ENCODE peak calls at places on chromosomes 11 and 22, in nine cellular contexts. One of them, this sample, is unnamed.

GRCh38 chr11:129436573-129436972 is 60.9 kb downstream of the BARX2 start:
- DNase-seq in foreskin fibroblast: no peak
- DNase-seq in stimulated activated CD4-positive, alpha-beta T cell treated with anti-CD3 and anti-CD28 coated beads, Interleukin-15, amount 100 ng/mL, for 24 hours: no peak
- DNase-seq in naive thymus-derived CD8-positive, alpha-beta T cell: no peak
- DNase-seq in head of caudate nucleus: no peak
- DNase-seq in NCI-H2029 treated with DMSO at 0.1 percent for 48 hours: no peak
- DNase-seq in DMS79 treated with DMSO at 0.1 percent for 48 hours: no peak
- DNase-seq in aorta: no peak
- DNase-seq in transverse colon: no peak
- DNase-seq in this sample: no peak

GRCh38 chr22:20110359-20110985 is 5.4 kb upstream of the RANBP1 start:
- DNase-seq in foreskin fibroblast: no peak
- DNase-seq in DMS79 treated with DMSO at 0.1 percent for 48 hours: no peak
- DNase-seq in head of caudate nucleus: no peak
- DNase-seq in aorta: peak; percentile 37
- DNase-seq in stimulated activated CD4-positive, alpha-beta T cell treated with anti-CD3 and anti-CD28 coated beads, Interleukin-15, amount 100 ng/mL, for 24 hours: no peak
- DNase-seq in naive thymus-derived CD8-positive, alpha-beta T cell: no peak
- DNase-seq in transverse colon: no peak
- DNase-seq in NCI-H2029 treated with DMSO at 0.1 percent for 48 hours: no peak
- DNase-seq in this sample: no peak

GRCh38 chr11:11396290-11397042 is 43.4 kb upstream of the CSNK2A3 start:
- DNase-seq in aorta: no peak
- DNase-seq in head of caudate nucleus: no peak
- DNase-seq in NCI-H2029 treated with DMSO at 0.1 percent for 48 hours: no peak
- DNase-seq in naive thymus-derived CD8-positive, alpha-beta T cell: no peak
- DNase-seq in DMS79 treated with DMSO at 0.1 percent for 48 hours: no peak
- DNase-seq in foreskin fibroblast: peak; percentile 90
- DNase-seq in stimulated activated CD4-positive, alpha-beta T cell treated with anti-CD3 and anti-CD28 coated beads, Interleukin-15, amount 100 ng/mL, for 24 hours: no peak
- DNase-seq in transverse colon: no peak
- DNase-seq in this sample: no peak

GRCh38 chr11:8092587-8093424 is 11.8 kb downstream of the TUB start:
- DNase-seq in head of caudate nucleus: no peak
- DNase-seq in aorta: peak; percentile 78
- DNase-seq in transverse colon: peak; percentile 63
- DNase-seq in stimulated activated CD4-positive, alpha-beta T cell treated with anti-CD3 and anti-CD28 coated beads, Interleukin-15, amount 100 ng/mL, for 24 hours: peak; percentile 79
- DNase-seq in NCI-H2029 treated with DMSO at 0.1 percent for 48 hours: no peak
- DNase-seq in DMS79 treated with DMSO at 0.1 percent for 48 hours: no peak
- DNase-seq in naive thymus-derived CD8-positive, alpha-beta T cell: no peak
- DNase-seq in foreskin fibroblast: peak; percentile 87
- DNase-seq in this sample: peak; percentile 76

GRCh38 chr11:126391970-126392637 is 36.6 kb downstream of the ST3GAL4 start:
- DNase-seq in NCI-H2029 treated with DMSO at 0.1 percent for 48 hours: no peak
- DNase-seq in head of caudate nucleus: no peak
- DNase-seq in DMS79 treated with DMSO at 0.1 percent for 48 hours: peak; percentile 84
- DNase-seq in aorta: no peak
- DNase-seq in stimulated activated CD4-positive, alpha-beta T cell treated with anti-CD3 and anti-CD28 coated beads, Interleukin-15, amount 100 ng/mL, for 24 hours: no peak
- DNase-seq in naive thymus-derived CD8-positive, alpha-beta T cell: no peak
- DNase-seq in transverse colon: no peak
- DNase-seq in foreskin fibroblast: no peak
- DNase-seq in this sample: peak; percentile 65

GRCh38 chr22:23682827-23683355 is 7.9 kb upstream of the RGL4 start:
- DNase-seq in NCI-H2029 treated with DMSO at 0.1 percent for 48 hours: no peak
- DNase-seq in head of caudate nucleus: no peak
- DNase-seq in foreskin fibroblast: no peak
- DNase-seq in aorta: no peak
- DNase-seq in naive thymus-derived CD8-positive, alpha-beta T cell: no peak
- DNase-seq in DMS79 treated with DMSO at 0.1 percent for 48 hours: no peak
- DNase-seq in stimulated activated CD4-positive, alpha-beta T cell treated with anti-CD3 and anti-CD28 coated beads, Interleukin-15, amount 100 ng/mL, for 24 hours: no peak
- DNase-seq in transverse colon: no peak
- DNase-seq in this sample: no peak

GRCh38 chr11:68215087-68215445 is 2.0 kb upstream of the KMT5B start:
- DNase-seq in NCI-H2029 treated with DMSO at 0.1 percent for 48 hours: no peak
- DNase-seq in DMS79 treated with DMSO at 0.1 percent for 48 hours: no peak
- DNase-seq in foreskin fibroblast: no peak
- DNase-seq in stimulated activated CD4-positive, alpha-beta T cell treated with anti-CD3 and anti-CD28 coated beads, Interleukin-15, amount 100 ng/mL, for 24 hours: peak; percentile 58
- DNase-seq in naive thymus-derived CD8-positive, alpha-beta T cell: no peak
- DNase-seq in transverse colon: no peak
- DNase-seq in head of caudate nucleus: no peak
- DNase-seq in aorta: no peak
- DNase-seq in this sample: no peak

GRCh38 chr11:94678236-94678635 is 89.9 kb upstream of the AMOTL1 start:
- DNase-seq in head of caudate nucleus: no peak
- DNase-seq in foreskin fibroblast: no peak
- DNase-seq in NCI-H2029 treated with DMSO at 0.1 percent for 48 hours: no peak
- DNase-seq in aorta: no peak
- DNase-seq in DMS79 treated with DMSO at 0.1 percent for 48 hours: no peak
- DNase-seq in stimulated activated CD4-positive, alpha-beta T cell treated with anti-CD3 and anti-CD28 coated beads, Interleukin-15, amount 100 ng/mL, for 24 hours: no peak
- DNase-seq in transverse colon: no peak
- DNase-seq in naive thymus-derived CD8-positive, alpha-beta T cell: no peak
- DNase-seq in this sample: no peak

GRCh38 chr22:27043246-27043645 is 385.9 kb downstream of the MIAT start:
- DNase-seq in DMS79 treated with DMSO at 0.1 percent for 48 hours: no peak
- DNase-seq in naive thymus-derived CD8-positive, alpha-beta T cell: no peak
- DNase-seq in transverse colon: no peak
- DNase-seq in NCI-H2029 treated with DMSO at 0.1 percent for 48 hours: no peak
- DNase-seq in foreskin fibroblast: no peak
- DNase-seq in stimulated activated CD4-positive, alpha-beta T cell treated with anti-CD3 and anti-CD28 coated beads, Interleukin-15, amount 100 ng/mL, for 24 hours: no peak
- DNase-seq in aorta: no peak
- DNase-seq in head of caudate nucleus: no peak
- DNase-seq in this sample: no peak

GRCh38 chr11:60336767-60337391 is 9.8 kb downstream of the MS4A6E start:
- DNase-seq in foreskin fibroblast: no peak
- DNase-seq in DMS79 treated with DMSO at 0.1 percent for 48 hours: no peak
- DNase-seq in NCI-H2029 treated with DMSO at 0.1 percent for 48 hours: no peak
- DNase-seq in aorta: no peak
- DNase-seq in transverse colon: no peak
- DNase-seq in head of caudate nucleus: no peak
- DNase-seq in naive thymus-derived CD8-positive, alpha-beta T cell: no peak
- DNase-seq in stimulated activated CD4-positive, alpha-beta T cell treated with anti-CD3 and anti-CD28 coated beads, Interleukin-15, amount 100 ng/mL, for 24 hours: no peak
- DNase-seq in this sample: no peak

GRCh38 chr11:97905101-97905500 is 1115.6 kb upstream of the CNTN5 start:
- DNase-seq in head of caudate nucleus: no peak
- DNase-seq in transverse colon: no peak
- DNase-seq in naive thymus-derived CD8-positive, alpha-beta T cell: no peak
- DNase-seq in stimulated activated CD4-positive, alpha-beta T cell treated with anti-CD3 and anti-CD28 coated beads, Interleukin-15, amount 100 ng/mL, for 24 hours: no peak
- DNase-seq in NCI-H2029 treated with DMSO at 0.1 percent for 48 hours: no peak
- DNase-seq in aorta: no peak
- DNase-seq in foreskin fibroblast: no peak
- DNase-seq in DMS79 treated with DMSO at 0.1 percent for 48 hours: no peak
- DNase-seq in this sample: no peak

GRCh38 chr11:119891392-119891791 is 162.4 kb upstream of the NECTIN1 start:
- DNase-seq in foreskin fibroblast: no peak
- DNase-seq in aorta: no peak
- DNase-seq in stimulated activated CD4-positive, alpha-beta T cell treated with anti-CD3 and anti-CD28 coated beads, Interleukin-15, amount 100 ng/mL, for 24 hours: no peak
- DNase-seq in transverse colon: no peak
- DNase-seq in DMS79 treated with DMSO at 0.1 percent for 48 hours: no peak
- DNase-seq in NCI-H2029 treated with DMSO at 0.1 percent for 48 hours: no peak
- DNase-seq in naive thymus-derived CD8-positive, alpha-beta T cell: no peak
- DNase-seq in head of caudate nucleus: peak; percentile 75
- DNase-seq in this sample: peak; percentile 86

GRCh38 chr11:113473983-113474361 is 1.2 kb downstream of the DRD2 start:
- DNase-seq in stimulated activated CD4-positive, alpha-beta T cell treated with anti-CD3 and anti-CD28 coated beads, Interleukin-15, amount 100 ng/mL, for 24 hours: no peak
- DNase-seq in NCI-H2029 treated with DMSO at 0.1 percent for 48 hours: peak; percentile 46
- DNase-seq in DMS79 treated with DMSO at 0.1 percent for 48 hours: peak; percentile 71
- DNase-seq in transverse colon: no peak
- DNase-seq in head of caudate nucleus: no peak
- DNase-seq in aorta: no peak
- DNase-seq in naive thymus-derived CD8-positive, alpha-beta T cell: no peak
- DNase-seq in foreskin fibroblast: no peak
- DNase-seq in this sample: no peak

GRCh38 chr11:116255234-116255953 is 517.4 kb downstream of the BUD13 start:
- DNase-seq in foreskin fibroblast: no peak
- DNase-seq in naive thymus-derived CD8-positive, alpha-beta T cell: no peak
- DNase-seq in DMS79 treated with DMSO at 0.1 percent for 48 hours: peak; percentile 85
- DNase-seq in aorta: no peak
- DNase-seq in head of caudate nucleus: no peak
- DNase-seq in NCI-H2029 treated with DMSO at 0.1 percent for 48 hours: peak; percentile 84
- DNase-seq in stimulated activated CD4-positive, alpha-beta T cell treated with anti-CD3 and anti-CD28 coated beads, Interleukin-15, amount 100 ng/mL, for 24 hours: no peak
- DNase-seq in transverse colon: no peak
- DNase-seq in this sample: no peak

GRCh38 chr11:37502202-37502601 is 904.2 kb upstream of the RAG2 start:
- DNase-seq in stimulated activated CD4-positive, alpha-beta T cell treated with anti-CD3 and anti-CD28 coated beads, Interleukin-15, amount 100 ng/mL, for 24 hours: no peak
- DNase-seq in DMS79 treated with DMSO at 0.1 percent for 48 hours: no peak
- DNase-seq in naive thymus-derived CD8-positive, alpha-beta T cell: no peak
- DNase-seq in aorta: no peak
- DNase-seq in NCI-H2029 treated with DMSO at 0.1 percent for 48 hours: no peak
- DNase-seq in foreskin fibroblast: peak; percentile 16
- DNase-seq in head of caudate nucleus: no peak
- DNase-seq in transverse colon: no peak
- DNase-seq in this sample: no peak

GRCh38 chr11:44071157-44071556 is 5.1 kb downstream of the ACCS start:
- DNase-seq in NCI-H2029 treated with DMSO at 0.1 percent for 48 hours: no peak
- DNase-seq in transverse colon: no peak
- DNase-seq in stimulated activated CD4-positive, alpha-beta T cell treated with anti-CD3 and anti-CD28 coated beads, Interleukin-15, amount 100 ng/mL, for 24 hours: no peak
- DNase-seq in head of caudate nucleus: no peak
- DNase-seq in naive thymus-derived CD8-positive, alpha-beta T cell: no peak
- DNase-seq in DMS79 treated with DMSO at 0.1 percent for 48 hours: no peak
- DNase-seq in foreskin fibroblast: no peak
- DNase-seq in aorta: no peak
- DNase-seq in this sample: no peak

GRCh38 chr11:64490562-64491216 is 100.3 kb upstream of the SLC22A12 start:
- DNase-seq in stimulated activated CD4-positive, alpha-beta T cell treated with anti-CD3 and anti-CD28 coated beads, Interleukin-15, amount 100 ng/mL, for 24 hours: peak; percentile 8
- DNase-seq in naive thymus-derived CD8-positive, alpha-beta T cell: no peak
- DNase-seq in aorta: no peak
- DNase-seq in DMS79 treated with DMSO at 0.1 percent for 48 hours: no peak
- DNase-seq in NCI-H2029 treated with DMSO at 0.1 percent for 48 hours: no peak
- DNase-seq in head of caudate nucleus: no peak
- DNase-seq in transverse colon: no peak
- DNase-seq in foreskin fibroblast: no peak
- DNase-seq in this sample: no peak

GRCh38 chr11:131591051-131591461 is 220.6 kb downstream of the NTM start:
- DNase-seq in DMS79 treated with DMSO at 0.1 percent for 48 hours: no peak
- DNase-seq in naive thymus-derived CD8-positive, alpha-beta T cell: no peak
- DNase-seq in head of caudate nucleus: no peak
- DNase-seq in foreskin fibroblast: no peak
- DNase-seq in transverse colon: no peak
- DNase-seq in NCI-H2029 treated with DMSO at 0.1 percent for 48 hours: no peak
- DNase-seq in aorta: no peak
- DNase-seq in stimulated activated CD4-positive, alpha-beta T cell treated with anti-CD3 and anti-CD28 coated beads, Interleukin-15, amount 100 ng/mL, for 24 hours: no peak
- DNase-seq in this sample: no peak

GRCh38 chr11:35615911-35616900 is 2.1 kb upstream of the FJX1 start:
- DNase-seq in aorta: no peak
- DNase-seq in foreskin fibroblast: peak; percentile 85
- DNase-seq in head of caudate nucleus: peak; percentile 63
- DNase-seq in naive thymus-derived CD8-positive, alpha-beta T cell: peak; percentile 40
- DNase-seq in DMS79 treated with DMSO at 0.1 percent for 48 hours: peak; percentile 77
- DNase-seq in stimulated activated CD4-positive, alpha-beta T cell treated with anti-CD3 and anti-CD28 coated beads, Interleukin-15, amount 100 ng/mL, for 24 hours: no peak
- DNase-seq in NCI-H2029 treated with DMSO at 0.1 percent for 48 hours: peak; percentile 85
- DNase-seq in transverse colon: no peak
- DNase-seq in this sample: no peak

GRCh38 chr11:112408551-112408950 is 147.9 kb upstream of the PLET1 start:
- DNase-seq in DMS79 treated with DMSO at 0.1 percent for 48 hours: peak; percentile 71
- DNase-seq in head of caudate nucleus: no peak
- DNase-seq in foreskin fibroblast: no peak
- DNase-seq in transverse colon: no peak
- DNase-seq in aorta: no peak
- DNase-seq in NCI-H2029 treated with DMSO at 0.1 percent for 48 hours: no peak
- DNase-seq in naive thymus-derived CD8-positive, alpha-beta T cell: no peak
- DNase-seq in stimulated activated CD4-positive, alpha-beta T cell treated with anti-CD3 and anti-CD28 coated beads, Interleukin-15, amount 100 ng/mL, for 24 hours: no peak
- DNase-seq in this sample: no peak

This sample was measured in Right ventricle myocardium superior.